ENCODE peak calls at places on chromosomes 11 and 22, in six cellular contexts. One of them, this sample, is unnamed.

GRCh38 chr22:41092847-41093371 is 517 bp downstream of the EP300 start:
- DNase-seq in central memory CD4-positive, alpha-beta T cell: peak
- DNase-seq in C1 segment of cervical spinal cord: no peak
- DNase-seq in GM19239: peak
- DNase-seq in left lobe of liver: peak
- DNase-seq in A549: peak
- DNase-seq in this sample: no peak

GRCh38 chr11:131724436-131724995 is 354.1 kb downstream of the NTM start:
- DNase-seq in GM19239: no peak
- DNase-seq in central memory CD4-positive, alpha-beta T cell: no peak
- DNase-seq in left lobe of liver: no peak
- DNase-seq in A549: no peak
- DNase-seq in C1 segment of cervical spinal cord: no peak
- DNase-seq in this sample: no peak

GRCh38 chr11:63933459-63933858 is 5.3 kb upstream of the NAA40 start:
- DNase-seq in central memory CD4-positive, alpha-beta T cell: no peak
- DNase-seq in A549: no peak
- DNase-seq in C1 segment of cervical spinal cord: peak
- DNase-seq in GM19239: no peak
- DNase-seq in left lobe of liver: no peak
- DNase-seq in this sample: no peak

GRCh38 chr11:115409691-115410220 is 94.5 kb downstream of the CADM1 start:
- DNase-seq in C1 segment of cervical spinal cord: no peak
- DNase-seq in left lobe of liver: no peak
- DNase-seq in central memory CD4-positive, alpha-beta T cell: no peak
- DNase-seq in A549: no peak
- DNase-seq in GM19239: no peak
- DNase-seq in this sample: no peak

GRCh38 chr11:108617055-108617454 is 23.5 kb upstream of the EXPH5 start:
- DNase-seq in left lobe of liver: no peak
- DNase-seq in C1 segment of cervical spinal cord: no peak
- DNase-seq in central memory CD4-positive, alpha-beta T cell: no peak
- DNase-seq in GM19239: no peak
- DNase-seq in A549: no peak
- DNase-seq in this sample: no peak

GRCh38 chr22:20552913-20553401 is 45.5 kb downstream of the MED15 start:
- DNase-seq in A549: no peak
- DNase-seq in C1 segment of cervical spinal cord: no peak
- DNase-seq in left lobe of liver: no peak
- DNase-seq in GM19239: no peak
- DNase-seq in central memory CD4-positive, alpha-beta T cell: no peak
- DNase-seq in this sample: no peak

GRCh38 chr11:65814131-65814959 is 19.4 kb upstream of the SNX32 start:
- DNase-seq in C1 segment of cervical spinal cord: no peak
- DNase-seq in left lobe of liver: no peak
- DNase-seq in A549: no peak
- DNase-seq in central memory CD4-positive, alpha-beta T cell: no peak
- DNase-seq in GM19239: no peak
- DNase-seq in this sample: no peak

GRCh38 chr22:42434283-42434682 is 2.1 kb upstream of the NFAM1 start:
- DNase-seq in A549: no peak
- DNase-seq in left lobe of liver: no peak
- DNase-seq in C1 segment of cervical spinal cord: no peak
- DNase-seq in central memory CD4-positive, alpha-beta T cell: no peak
- DNase-seq in GM19239: no peak
- DNase-seq in this sample: no peak

GRCh38 chr11:22192642-22193347 is at the start of gene ANO5:
- DNase-seq in C1 segment of cervical spinal cord: peak
- DNase-seq in GM19239: no peak
- DNase-seq in A549: peak
- DNase-seq in central memory CD4-positive, alpha-beta T cell: no peak
- DNase-seq in left lobe of liver: peak
- DNase-seq in this sample: peak

GRCh38 chr11:19795082-19795481 is 82.4 kb downstream of the NAV2 start:
- DNase-seq in C1 segment of cervical spinal cord: no peak
- DNase-seq in A549: no peak
- DNase-seq in left lobe of liver: no peak
- DNase-seq in GM19239: no peak
- DNase-seq in central memory CD4-positive, alpha-beta T cell: no peak
- DNase-seq in this sample: no peak

GRCh38 chr22:29270475-29271271 is 2.6 kb downstream of the EWSR1 start:
- DNase-seq in C1 segment of cervical spinal cord: no peak
- DNase-seq in GM19239: no peak
- DNase-seq in A549: no peak
- DNase-seq in central memory CD4-positive, alpha-beta T cell: no peak
- DNase-seq in left lobe of liver: peak
- DNase-seq in this sample: peak

GRCh38 chr11:2892215-2893020 is 6.8 kb upstream of the CDKN1C start:
- DNase-seq in left lobe of liver: no peak
- DNase-seq in C1 segment of cervical spinal cord: no peak
- DNase-seq in central memory CD4-positive, alpha-beta T cell: peak
- DNase-seq in GM19239: no peak
- DNase-seq in A549: peak
- DNase-seq in this sample: no peak

GRCh38 chr11:128207861-128208321 is 379.5 kb downstream of the ETS1 start:
- DNase-seq in left lobe of liver: no peak
- DNase-seq in C1 segment of cervical spinal cord: no peak
- DNase-seq in central memory CD4-positive, alpha-beta T cell: no peak
- DNase-seq in A549: peak
- DNase-seq in GM19239: no peak
- DNase-seq in this sample: no peak

GRCh38 chr11:111302298-111302697 is 4.0 kb downstream of the POU2AF3 start:
- DNase-seq in GM19239: no peak
- DNase-seq in central memory CD4-positive, alpha-beta T cell: no peak
- DNase-seq in C1 segment of cervical spinal cord: no peak
- DNase-seq in left lobe of liver: no peak
- DNase-seq in A549: no peak
- DNase-seq in this sample: no peak

GRCh38 chr11:46382644-46383403 is 1.4 kb downstream of the MDK start:
- DNase-seq in C1 segment of cervical spinal cord: no peak
- DNase-seq in left lobe of liver: no peak
- DNase-seq in GM19239: no peak
- DNase-seq in A549: peak
- DNase-seq in central memory CD4-positive, alpha-beta T cell: no peak
- DNase-seq in this sample: no peak

GRCh38 chr11:33633251-33634003 is 67.2 kb downstream of the C11orf91 start:
- DNase-seq in left lobe of liver: no peak
- DNase-seq in GM19239: no peak
- DNase-seq in central memory CD4-positive, alpha-beta T cell: no peak
- DNase-seq in C1 segment of cervical spinal cord: no peak
- DNase-seq in A549: peak
- DNase-seq in this sample: peak

GRCh38 chr11:76217653-76218160 is 11.4 kb upstream of the WNT11 start:
- DNase-seq in A549: no peak
- DNase-seq in GM19239: no peak
- DNase-seq in C1 segment of cervical spinal cord: no peak
- DNase-seq in central memory CD4-positive, alpha-beta T cell: no peak
- DNase-seq in left lobe of liver: no peak
- DNase-seq in this sample: no peak

GRCh38 chr11:101718406-101718805 is 134.6 kb upstream of the TRPC6 start:
- DNase-seq in C1 segment of cervical spinal cord: no peak
- DNase-seq in left lobe of liver: no peak
- DNase-seq in GM19239: no peak
- DNase-seq in A549: no peak
- DNase-seq in central memory CD4-positive, alpha-beta T cell: no peak
- DNase-seq in this sample: no peak

GRCh38 chr11:101863361-101863760 is 51.4 kb upstream of the CEP126 start:
- DNase-seq in central memory CD4-positive, alpha-beta T cell: no peak
- DNase-seq in C1 segment of cervical spinal cord: no peak
- DNase-seq in GM19239: no peak
- DNase-seq in left lobe of liver: no peak
- DNase-seq in A549: no peak
- DNase-seq in this sample: no peak

GRCh38 chr11:110172666-110173065 is 79.5 kb downstream of the ZC3H12C start:
- DNase-seq in A549: no peak
- DNase-seq in C1 segment of cervical spinal cord: no peak
- DNase-seq in central memory CD4-positive, alpha-beta T cell: no peak
- DNase-seq in GM19239: no peak
- DNase-seq in left lobe of liver: no peak
- DNase-seq in this sample: no peak

GRCh38 chr11:46362146-46363030 is 15.1 kb downstream of the DGKZ start:
- DNase-seq in central memory CD4-positive, alpha-beta T cell: no peak
- DNase-seq in left lobe of liver: no peak
- DNase-seq in A549: no peak
- DNase-seq in C1 segment of cervical spinal cord: no peak
- DNase-seq in GM19239: no peak
- DNase-seq in this sample: no peak

GRCh38 chr11:128299132-128299726 is 288.1 kb downstream of the ETS1 start:
- DNase-seq in C1 segment of cervical spinal cord: no peak
- DNase-seq in central memory CD4-positive, alpha-beta T cell: no peak
- DNase-seq in GM19239: no peak
- DNase-seq in A549: no peak
- DNase-seq in left lobe of liver: no peak
- DNase-seq in this sample: no peak

This sample was measured in osteocyte.